ENCODE peak calls at places on chromosomes 4 and X, in eight cellular contexts. L is activated naive CD4-positive, alpha-beta T cell treated with anti-CD3 and anti-CD28 coated beads, Interleukin-2, amount 50 U/mL, for 16 hours; P is lower lobe of right lung; K is AG04450; T is Daoy; Y is HS-27A; Q is upper lobe of left lung; C is fibroblast of villous mesenchyme. R is an unnamed sample.

GRCh38 chr4:94508841-94509240 is 57.1 kb downstream of the PDLIM5 start:
- DNase-seq in K (no peak), Y (no peak), L (no peak), Q (no peak), T (no peak), C (peak; percentile 72), P (no peak), R (no peak)

GRCh38 chr4:165668694-165669093 is 204.3 kb upstream of the TLL1 start:
- DNase-seq in Q (no peak), C (no peak), Y (no peak), T (peak; percentile 3), P (no peak), L (no peak), K (no peak), R (no peak)

GRCh38 chrX:112477653-112478052 is 202.1 kb downstream of the LHFPL1 start:
- DNase-seq in K (no peak), Q (no peak), Y (no peak), P (no peak), L (no peak), C (no peak), T (no peak), R (no peak)

GRCh38 chr4:76639292-76639691 is 204.3 kb downstream of the SHROOM3 start:
- DNase-seq in Q (no peak), C (no peak), Y (peak; percentile 51), P (no peak), L (no peak), K (no peak), T (peak; percentile 79), R (peak; percentile 18)

GRCh38 chr4:40980318-40980883 is 230.6 kb downstream of the NSUN7 start:
- DNase-seq in T (peak; percentile 43), K (no peak), L (no peak), Q (no peak), P (no peak), C (no peak), Y (no peak), R (no peak)

GRCh38 chr4:36485885-36486284 is 204.5 kb downstream of the DTHD1 start:
- DNase-seq in P (no peak), Q (no peak), T (no peak), K (no peak), L (no peak), Y (no peak), C (no peak), R (no peak)

GRCh38 chr4:48668254-48669017 is 111.6 kb downstream of the FRYL start:
- DNase-seq in K (no peak), L (no peak), P (no peak), C (no peak), Y (no peak), T (no peak), Q (no peak), R (no peak)

GRCh38 chr4:42344260-42344659 is 53.0 kb upstream of the SHISA3 start:
- DNase-seq in P (no peak), T (no peak), C (no peak), Y (no peak), Q (no peak), K (no peak), L (no peak), R (no peak)

GRCh38 chr4:145507636-145508035 is 26.0 kb downstream of the SMAD1 start:
- DNase-seq in L (no peak), Y (no peak), T (no peak), Q (no peak), P (no peak), C (peak; percentile 81), K (no peak), R (no peak)

GRCh38 chr4:133424611-133425010 is 275.5 kb downstream of the PCDH10 start:
- DNase-seq in C (no peak), Y (no peak), T (no peak), K (no peak), L (no peak), Q (no peak), P (no peak), R (no peak)

GRCh38 chr4:170005472-170005871 is 20.7 kb downstream of the MFAP3L start:
- DNase-seq in T (no peak), C (no peak), K (no peak), Y (no peak), Q (no peak), L (no peak), P (no peak), R (no peak)

GRCh38 chr4:148120216-148120615 is 322.0 kb downstream of the NR3C2 start:
- DNase-seq in Q (no peak), C (no peak), T (no peak), K (no peak), P (no peak), L (no peak), Y (no peak), R (no peak)

GRCh38 chr4:158490629-158491028 is 31.1 kb upstream of the RXFP1 start:
- DNase-seq in L (no peak), Y (no peak), T (no peak), K (no peak), P (no peak), C (peak; percentile 26), Q (no peak), R (no peak)

GRCh38 chr4:182192511-182193181 is 50.6 kb upstream of the TENM3 start:
- DNase-seq in L (no peak), Q (no peak), P (no peak), T (no peak), Y (peak; percentile 19), K (no peak), C (peak; percentile 69), R (no peak)

GRCh38 chrX:69504626-69505612 is 793 bp downstream of the NALF2 start:
- DNase-seq in Q (peak; percentile 52), L (no peak), C (no peak), T (no peak), Y (no peak), K (no peak), P (no peak), R (no peak)

R was measured in NCI-H1417.